ENCODE peak calls at places on chromosome 16, in four cellular contexts. One of them, this sample, is unnamed.

GRCh38 chr16:82792704-82793103 is 165.9 kb downstream of the CDH13 start:
- DNase-seq in lung: no peak
- DNase-seq in ascending aorta: no peak
- DNase-seq in MM.1S: no peak
- DNase-seq in this sample: no peak

GRCh38 chr16:48537275-48537674 is 72.7 kb downstream of the N4BP1 start:
- DNase-seq in ascending aorta: no peak
- DNase-seq in lung: no peak
- DNase-seq in MM.1S: no peak
- DNase-seq in this sample: no peak

GRCh38 chr16:81181013-81181720 is 57.3 kb upstream of the BCO1 start:
- DNase-seq in lung: peak
- DNase-seq in MM.1S: no peak
- DNase-seq in ascending aorta: peak
- DNase-seq in this sample: peak

GRCh38 chr16:67528870-67529638 is 425 bp downstream of the RIPOR1 start:
- DNase-seq in ascending aorta: no peak
- DNase-seq in lung: no peak
- DNase-seq in MM.1S: no peak
- DNase-seq in this sample: no peak

GRCh38 chr16:10521681-10522274 is 58.6 kb downstream of the EMP2 start:
- DNase-seq in ascending aorta: peak
- DNase-seq in lung: peak
- DNase-seq in MM.1S: peak
- DNase-seq in this sample: peak

GRCh38 chr16:27127293-27127692 is 60.6 kb downstream of the C16orf82 start:
- DNase-seq in MM.1S: no peak
- DNase-seq in lung: no peak
- DNase-seq in ascending aorta: no peak
- DNase-seq in this sample: peak

GRCh38 chr16:47672475-47672874 is 211.3 kb downstream of the PHKB start:
- DNase-seq in lung: no peak
- DNase-seq in ascending aorta: no peak
- DNase-seq in MM.1S: no peak
- DNase-seq in this sample: no peak

GRCh38 chr16:4450921-4451619 is 23.4 kb downstream of the NMRAL1 start:
- DNase-seq in MM.1S: no peak
- DNase-seq in lung: no peak
- DNase-seq in ascending aorta: no peak
- DNase-seq in this sample: no peak

GRCh38 chr16:67514382-67514828 is 14.2 kb upstream of the RIPOR1 start:
- DNase-seq in ascending aorta: peak
- DNase-seq in MM.1S: peak
- DNase-seq in lung: peak
- DNase-seq in this sample: peak

GRCh38 chr16:14458576-14458975 is 171.5 kb downstream of the PARN start:
- DNase-seq in lung: no peak
- DNase-seq in MM.1S: no peak
- DNase-seq in ascending aorta: no peak
- DNase-seq in this sample: no peak

GRCh38 chr16:53080345-53081031 is 25.7 kb downstream of the CHD9 start:
- DNase-seq in lung: no peak
- DNase-seq in ascending aorta: peak
- DNase-seq in MM.1S: no peak
- DNase-seq in this sample: peak

GRCh38 chr16:77993111-77993571 is 29.2 kb upstream of the CLEC3A start:
- DNase-seq in lung: no peak
- DNase-seq in ascending aorta: no peak
- DNase-seq in MM.1S: no peak
- DNase-seq in this sample: no peak

GRCh38 chr16:15609286-15609649 is 33.7 kb downstream of the MARF1 start:
- DNase-seq in MM.1S: no peak
- DNase-seq in lung: no peak
- DNase-seq in ascending aorta: peak
- DNase-seq in this sample: no peak

GRCh38 chr16:12096162-12096781 is 119.7 kb downstream of the SNX29 start:
- DNase-seq in lung: no peak
- DNase-seq in MM.1S: no peak
- DNase-seq in ascending aorta: no peak
- DNase-seq in this sample: no peak

GRCh38 chr16:84288902-84289301 is 5.8 kb upstream of the WFDC1 start:
- DNase-seq in ascending aorta: no peak
- DNase-seq in lung: no peak
- DNase-seq in MM.1S: no peak
- DNase-seq in this sample: no peak

GRCh38 chr16:89923640-89924297 is 627 bp downstream of the TUBB3 start:
- DNase-seq in lung: no peak
- DNase-seq in ascending aorta: no peak
- DNase-seq in MM.1S: no peak
- DNase-seq in this sample: no peak

GRCh38 chr16:3087836-3088235 is 11.3 kb downstream of the ZSCAN10 start:
- DNase-seq in lung: no peak
- DNase-seq in ascending aorta: no peak
- DNase-seq in MM.1S: no peak
- DNase-seq in this sample: no peak

GRCh38 chr16:34743115-34743514 is 1283.7 kb downstream of the TP53TG3F start:
- DNase-seq in lung: no peak
- DNase-seq in ascending aorta: no peak
- DNase-seq in MM.1S: no peak
- DNase-seq in this sample: no peak

GRCh38 chr16:10514369-10515055 is 65.9 kb downstream of the EMP2 start:
- DNase-seq in ascending aorta: peak
- DNase-seq in MM.1S: peak
- DNase-seq in lung: peak
- DNase-seq in this sample: peak

GRCh38 chr16:66940236-66940635 is 4.9 kb downstream of the CES2 start:
- DNase-seq in ascending aorta: no peak
- DNase-seq in MM.1S: no peak
- DNase-seq in lung: no peak
- DNase-seq in this sample: no peak

GRCh38 chr16:67393111-67393789 is at the start of gene TPPP3:
- DNase-seq in lung: peak
- DNase-seq in MM.1S: no peak
- DNase-seq in ascending aorta: peak
- DNase-seq in this sample: peak

GRCh38 chr16:19389246-19389645 is 28.4 kb upstream of the TMC5 start:
- DNase-seq in MM.1S: peak
- DNase-seq in lung: peak
- DNase-seq in ascending aorta: no peak
- DNase-seq in this sample: no peak

GRCh38 chr16:64391009-64391663 is 730.7 kb downstream of the CDH11 start:
- DNase-seq in ascending aorta: no peak
- DNase-seq in MM.1S: no peak
- DNase-seq in lung: no peak
- DNase-seq in this sample: peak

GRCh38 chr16:4192206-4192605 is 49.7 kb downstream of the SRL start:
- DNase-seq in MM.1S: no peak
- DNase-seq in ascending aorta: no peak
- DNase-seq in lung: no peak
- DNase-seq in this sample: no peak

GRCh38 chr16:47873434-47873833 is 282.4 kb downstream of the ABCC12 start:
- DNase-seq in lung: no peak
- DNase-seq in MM.1S: no peak
- DNase-seq in ascending aorta: no peak
- DNase-seq in this sample: no peak

GRCh38 chr16:88838566-88838965 is 18.2 kb downstream of the GALNS start:
- DNase-seq in MM.1S: no peak
- DNase-seq in ascending aorta: no peak
- DNase-seq in lung: no peak
- DNase-seq in this sample: no peak

GRCh38 chr16:88839026-88839529 is 17.7 kb downstream of the GALNS start:
- DNase-seq in ascending aorta: no peak
- DNase-seq in lung: no peak
- DNase-seq in MM.1S: no peak
- DNase-seq in this sample: no peak

GRCh38 chr16:88836791-88837190 is 20.0 kb downstream of the GALNS start:
- DNase-seq in lung: no peak
- DNase-seq in MM.1S: no peak
- DNase-seq in ascending aorta: no peak
- DNase-seq in this sample: no peak

GRCh38 chr16:88835818-88836217 is 20.9 kb downstream of the GALNS start:
- DNase-seq in ascending aorta: no peak
- DNase-seq in lung: no peak
- DNase-seq in MM.1S: no peak
- DNase-seq in this sample: no peak

DNA sequence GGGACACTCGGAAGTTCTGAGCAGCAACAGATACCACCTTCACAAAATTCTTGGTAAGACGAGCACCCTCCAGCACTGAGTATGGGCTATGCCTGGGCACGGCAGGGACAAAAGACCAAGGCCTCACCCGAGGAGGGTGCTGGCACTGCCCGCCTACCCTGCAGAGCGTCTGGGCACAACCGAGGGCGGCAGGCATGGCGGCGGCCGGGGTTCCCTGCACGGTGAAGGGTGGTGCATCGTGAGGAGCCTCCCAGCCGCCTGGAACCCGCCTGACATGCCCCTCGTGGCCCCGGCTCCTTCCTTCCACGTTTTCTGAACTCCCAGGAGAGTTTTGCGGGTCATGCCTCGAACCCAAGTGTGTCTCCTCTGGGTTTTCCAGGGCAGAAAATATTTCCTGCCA is 18.9 kb downstream of the GALNS start:
- DNase-seq in MM.1S: no peak
- DNase-seq in ascending aorta: no peak
- DNase-seq in lung: no peak
- DNase-seq in this sample: no peak
- H3K27ac ChIP-seq in MM.1S: no peak
- H3K27ac ChIP-seq in ascending aorta: no peak
- H3K27ac ChIP-seq in lung: no peak
- H3K27ac ChIP-seq in this sample: no peak

GRCh38 chr16:897200-897543 is 73.6 kb downstream of the LMF1 start:
- DNase-seq in lung: no peak
- DNase-seq in ascending aorta: no peak
- DNase-seq in MM.1S: no peak
- DNase-seq in this sample: no peak
- TF ChIP-seq CTCF in lung: no peak
- TF ChIP-seq CTCF in ascending aorta: no peak
- TF ChIP-seq CTCF in MM.1S: no peak
- TF ChIP-seq CTCF in this sample: no peak

GRCh38 chr16:30989469-30990047 is 4.6 kb downstream of the HSD3B7 start:
- DNase-seq in ascending aorta: no peak
- DNase-seq in lung: no peak
- DNase-seq in MM.1S: no peak
- DNase-seq in this sample: no peak
- H3K4me3 ChIP-seq in ascending aorta: no peak
- H3K4me3 ChIP-seq in lung: no peak
- H3K4me3 ChIP-seq in MM.1S: no peak
- H3K4me3 ChIP-seq in this sample: no peak

GRCh38 chr16:2008009-2008526 is 1.6 kb downstream of the ZNF598 start:
- DNase-seq in ascending aorta: no peak
- DNase-seq in MM.1S: no peak
- DNase-seq in lung: no peak
- DNase-seq in this sample: no peak

GRCh38 chr16:2008631-2009301 is 855 bp downstream of the ZNF598 start:
- DNase-seq in lung: no peak
- DNase-seq in MM.1S: peak
- DNase-seq in ascending aorta: no peak
- DNase-seq in this sample: no peak

GRCh38 chr16:2006317-2006716 is 3.3 kb downstream of the ZNF598 start:
- DNase-seq in ascending aorta: no peak
- DNase-seq in MM.1S: no peak
- DNase-seq in lung: no peak
- DNase-seq in this sample: no peak

GRCh38 chr16:2005646-2006045 is 4.0 kb downstream of the ZNF598 start:
- DNase-seq in lung: no peak
- DNase-seq in ascending aorta: no peak
- DNase-seq in MM.1S: no peak
- DNase-seq in this sample: no peak

DNA sequence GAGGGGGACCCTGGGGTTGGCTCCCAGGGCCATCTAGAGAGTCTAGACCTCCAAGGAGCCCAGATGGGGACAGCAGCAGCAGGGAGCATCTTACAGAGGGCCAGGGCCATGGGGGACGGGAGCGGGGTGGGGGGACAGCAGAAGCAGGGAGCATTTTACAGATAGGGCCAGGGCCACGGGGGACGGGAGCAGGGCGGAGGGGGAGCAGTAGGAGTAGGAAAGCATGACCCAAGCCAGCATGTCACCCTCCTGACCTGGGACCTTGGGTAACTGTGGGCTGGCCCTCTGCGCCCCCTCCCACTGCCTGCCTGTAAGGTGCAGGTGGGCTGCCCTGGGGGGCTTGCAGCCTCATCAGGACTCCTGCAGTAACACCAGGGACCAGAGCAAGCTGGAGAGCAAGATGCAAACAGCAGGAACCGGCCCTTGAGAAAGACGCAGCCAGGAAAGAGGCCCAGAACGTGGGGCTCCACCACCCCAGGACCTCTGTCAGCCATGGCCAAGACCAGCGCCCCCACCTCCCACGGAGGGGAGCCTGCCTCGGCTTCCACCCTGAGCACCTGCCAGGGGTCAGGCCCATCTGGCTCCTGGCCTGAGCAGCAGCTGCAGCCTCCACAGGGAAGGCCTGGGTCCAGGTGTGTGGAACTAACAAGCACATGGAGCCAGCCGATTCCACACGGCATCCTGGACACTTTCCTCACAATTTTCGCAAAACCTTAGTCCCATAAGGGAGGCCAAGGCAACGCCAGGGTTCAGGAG is 2.4 kb downstream of the ZNF598 start:
- DNase-seq in MM.1S: no peak
- DNase-seq in lung: no peak
- DNase-seq in ascending aorta: no peak
- DNase-seq in this sample: no peak
- H3K27ac ChIP-seq in MM.1S: peak
- H3K27ac ChIP-seq in lung: no peak
- H3K27ac ChIP-seq in ascending aorta: no peak
- H3K27ac ChIP-seq in this sample: no peak

GRCh38 chr16:54282202-54282922 is 4.2 kb downstream of the IRX3 start:
- DNase-seq in MM.1S: no peak
- DNase-seq in lung: peak
- DNase-seq in ascending aorta: peak
- DNase-seq in this sample: no peak
- TF ChIP-seq CTCF in MM.1S: no peak
- TF ChIP-seq CTCF in lung: no peak
- TF ChIP-seq CTCF in ascending aorta: no peak
- TF ChIP-seq CTCF in this sample: peak

GRCh38 chr16:85988306-85988705 is 89.3 kb downstream of the IRF8 start:
- DNase-seq in MM.1S: no peak
- DNase-seq in ascending aorta: no peak
- DNase-seq in lung: no peak
- DNase-seq in this sample: no peak
- H3K4me3 ChIP-seq in MM.1S: no peak
- H3K4me3 ChIP-seq in ascending aorta: no peak
- H3K4me3 ChIP-seq in lung: no peak
- H3K4me3 ChIP-seq in this sample: no peak

This sample was measured in brain microvascular endothelial cell.